ENCODE peak calls at places on chromosome 1, in four cellular contexts. M, F, X and I are unnamed samples.

GRCh38 chr1:203450541-203451149 is 25.0 kb upstream of the PRELP start:
- DNase-seq in M (peak), F (no peak), X (no peak), I (no peak)

GRCh38 chr1:210294991-210295773 is 33.5 kb upstream of the HHAT start:
- DNase-seq in M (no peak), F (no peak), X (no peak), I (no peak)

GRCh38 chr1:9825101-9826074 is 1.6 kb upstream of the CLSTN1 start:
- DNase-seq in M (no peak), F (peak), X (no peak), I (peak)

GRCh38 chr1:208387908-208388756 is 143.9 kb upstream of the PLXNA2 start:
- DNase-seq in M (no peak), F (no peak), X (no peak), I (no peak)

GRCh38 chr1:23343246-23344110 is 606 bp downstream of the HNRNPR start:
- DNase-seq in M (peak), F (peak), X (peak), I (peak)

GRCh38 chr1:150764617-150765090 is 924 bp downstream of the CTSS start:
- DNase-seq in M (peak), F (peak), X (no peak), I (no peak)

GRCh38 chr1:114756009-114756892 is 1.5 kb downstream of the CSDE1 start:
- DNase-seq in M (peak), F (no peak), X (no peak), I (no peak)

GRCh38 chr1:94578856-94579255 is 37.3 kb upstream of the F3 start:
- DNase-seq in M (no peak), F (no peak), X (no peak), I (no peak)

GRCh38 chr1:226646026-226646869 is 92.8 kb downstream of the ITPKB start:
- DNase-seq in M (no peak), F (no peak), X (no peak), I (no peak)

GRCh38 chr1:91124290-91124975 is 102.6 kb upstream of the ZNF644 start:
- DNase-seq in M (no peak), F (no peak), X (no peak), I (no peak)

GRCh38 chr1:60867782-60868181 is 214.6 kb upstream of the NFIA start:
- DNase-seq in M (no peak), F (no peak), X (no peak), I (no peak)

GRCh38 chr1:225612265-225612664 is 40.7 kb downstream of the ENAH start:
- DNase-seq in M (no peak), F (no peak), X (no peak), I (no peak)

GRCh38 chr1:111720977-111721670 is 18.1 kb downstream of the INKA2 start:
- DNase-seq in M (no peak), F (no peak), X (no peak), I (no peak)